ENCODE peak calls at places on chromosomes 6 and 20, in ten cellular contexts. M, Z, F, G, T, U, K, R, B and O are unnamed samples.
A peak's percentile ranks its signal among the peaks of the same experiment; 100 is the strongest.

GRCh38 chr6:209432-210103 is 82.7 kb upstream of the DUSP22 start:
- DNase-seq in M (no peak), Z (no peak), F (no peak), G (no peak), T (no peak), U (no peak), K (no peak), R (peak; percentile 87), B (no peak), O (peak; percentile 80)

GRCh38 chr20:64140956-64141355 is 23.3 kb upstream of the MYT1 start:
- DNase-seq in M (no peak), Z (no peak), F (peak; percentile 35), G (peak; percentile 51), T (peak; percentile 16), U (peak; percentile 6), K (no peak), R (no peak), B (no peak), O (no peak)

GRCh38 chr6:109349419-109349987 is 32.8 kb downstream of the CD164 start:
- DNase-seq in M (peak; percentile 9), Z (no peak), F (no peak), G (no peak), T (no peak), U (no peak), K (no peak), R (no peak), B (no peak), O (no peak)

GRCh38 chr6:162090734-162091133 is 636.8 kb downstream of the PRKN start:
- DNase-seq in M (peak; percentile 86), Z (no peak), F (no peak), G (no peak), T (no peak), U (no peak), K (no peak), R (no peak), B (no peak), O (no peak)

GRCh38 chr20:58473818-58474425 is 41.3 kb downstream of the APCDD1L start:
- DNase-seq in M (no peak), Z (no peak), F (no peak), G (no peak), T (no peak), U (no peak), K (no peak), R (no peak), B (no peak), O (no peak)

GRCh38 chr6:43744490-43744889 is 25.5 kb upstream of the VEGFA start:
- DNase-seq in M (no peak), Z (peak; percentile 30), F (no peak), G (no peak), T (peak; percentile 49), U (no peak), K (no peak), R (no peak), B (no peak), O (no peak)

GRCh38 chr6:89081423-89082322 is 1.1 kb downstream of the PNRC1 start:
- DNase-seq in M (peak; percentile 95), Z (peak; percentile 92), F (peak; percentile 100), G (peak; percentile 98), T (peak; percentile 100), U (peak; percentile 90), K (peak; percentile 94), R (peak; percentile 94), B (peak; percentile 99), O (peak; percentile 99)

GRCh38 chr6:110689275-110689935 is 125.9 kb downstream of the CDK19 start:
- DNase-seq in M (no peak), Z (no peak), F (no peak), G (no peak), T (no peak), U (no peak), K (no peak), R (no peak), B (no peak), O (peak; percentile 15)

GRCh38 chr6:143040018-143040417 is 20.7 kb upstream of the AIG1 start:
- DNase-seq in M (no peak), Z (no peak), F (no peak), G (no peak), T (no peak), U (no peak), K (no peak), R (no peak), B (no peak), O (no peak)

DNA sequence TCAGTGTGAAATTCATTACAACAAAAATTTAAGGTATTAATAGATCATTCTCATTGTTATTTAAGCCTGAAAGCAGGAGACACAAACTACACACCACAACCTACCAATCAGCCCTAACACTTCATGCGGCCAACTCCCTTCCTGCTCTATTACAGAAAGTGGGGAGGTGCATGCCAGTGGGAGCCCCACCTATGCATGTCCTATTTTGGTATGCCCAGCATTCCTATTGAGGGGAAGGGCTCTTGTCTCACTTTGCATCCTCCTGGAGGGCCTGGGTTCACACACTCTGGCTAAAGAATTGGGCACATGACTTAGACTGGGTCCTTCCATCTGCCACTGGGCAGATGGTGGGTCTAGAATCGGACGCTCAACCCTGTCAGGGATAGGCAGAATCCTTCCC is 450.0 kb downstream of the PTPRT start:
- DNase-seq in M (no peak), Z (no peak), F (no peak), G (no peak), T (no peak), U (no peak), K (no peak), R (no peak), B (no peak), O (no peak)
- TF ChIP-seq CTCF in M (no peak), Z (no peak), F (no peak), G (no peak), T (no peak), U (no peak), K (no peak), R (no peak), B (no peak), O (no peak)

GRCh38 chr6:4790158-4790899 is 14.1 kb downstream of the CDYL start:
- DNase-seq in M (no peak), Z (no peak), F (no peak), G (no peak), T (no peak), U (no peak), K (no peak), R (no peak), B (no peak), O (peak; percentile 15)
- TF ChIP-seq CTCF in M (no peak), Z (no peak), F (no peak), G (no peak), T (no peak), U (peak; percentile 13), K (peak; percentile 29), R (peak; percentile 17), B (no peak), O (peak; percentile 56)

GRCh38 chr6:21523652-21524051 is 69.9 kb upstream of the SOX4 start:
- DNase-seq in M (no peak), Z (no peak), F (no peak), G (no peak), T (no peak), U (no peak), K (no peak), R (no peak), B (no peak), O (no peak)

GRCh38 chr6:21527731-21528130 is 65.8 kb upstream of the SOX4 start:
- DNase-seq in M (no peak), Z (no peak), F (no peak), G (no peak), T (no peak), U (no peak), K (no peak), R (no peak), B (no peak), O (no peak)

GRCh38 chr6:21526974-21527373 is 66.6 kb upstream of the SOX4 start:
- DNase-seq in M (no peak), Z (no peak), F (no peak), G (no peak), T (no peak), U (no peak), K (no peak), R (no peak), B (no peak), O (no peak)

GRCh38 chr6:21522007-21522758 is 71.4 kb upstream of the SOX4 start:
- DNase-seq in M (no peak), Z (no peak), F (no peak), G (no peak), T (no peak), U (no peak), K (no peak), R (no peak), B (no peak), O (no peak)

GRCh38 chr6:21522773-21523490 is 70.6 kb upstream of the SOX4 start:
- DNase-seq in M (no peak), Z (peak; percentile 23), F (no peak), G (no peak), T (no peak), U (peak; percentile 50), K (peak; percentile 56), R (no peak), B (no peak), O (no peak)
- TF ChIP-seq CTCF in M (no peak), Z (no peak), F (no peak), G (no peak), T (no peak), U (no peak), K (peak; percentile 46), R (no peak), B (no peak), O (no peak)

DNA sequence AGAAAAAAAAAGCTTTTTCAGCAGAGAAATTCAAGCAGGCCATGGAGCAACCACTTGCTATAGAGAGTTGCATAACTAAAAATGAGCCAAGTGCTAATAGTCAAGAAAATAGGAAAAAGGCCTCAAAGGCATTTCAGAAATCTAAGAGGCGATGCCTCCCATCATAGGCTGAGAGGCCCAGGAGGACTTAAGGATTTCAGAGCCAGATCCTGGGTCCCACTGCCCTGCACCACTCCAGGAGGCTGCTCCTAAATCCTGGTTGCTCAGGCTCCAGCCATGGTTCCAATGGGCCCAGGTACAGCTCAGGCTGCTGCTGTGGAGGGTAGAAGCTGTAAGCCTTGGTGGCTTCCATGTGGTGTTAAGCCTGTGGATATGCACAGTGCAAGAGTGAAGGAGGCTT is 5.5 kb downstream of the ZNF391 start:
- DNase-seq in M (no peak), Z (no peak), F (no peak), G (no peak), T (no peak), U (no peak), K (no peak), R (no peak), B (no peak), O (no peak)
- TF ChIP-seq CTCF in M (no peak), Z (no peak), F (no peak), G (no peak), T (no peak), U (no peak), K (no peak), R (no peak), B (no peak), O (no peak)